ENCODE peak calls at places on chromosomes 12 and 14, in ten cellular contexts. J is heart left ventricle, S is osteocyte, V is GM12865, O is cardiac muscle cell, K is HCT116, F is uterus, Z is nephron progenitor cell, T is suprapubic skin, R is lower leg skin. A is an unnamed sample.
A peak's percentile ranks its signal among the peaks of the same experiment; 100 is the strongest.

GRCh38 chr12:124326899-124327298 is 32.0 kb downstream of the RFLNA start:
- DNase-seq in O (no peak), Z (no peak), T (no peak), S (no peak), F (peak; percentile 50), V (no peak), J (no peak), R (no peak), K (no peak), A (no peak)

GRCh38 chr12:67981236-67982164 is 7.7 kb upstream of the IFNG-AS1 start:
- DNase-seq in O (peak; percentile 50), F (no peak), K (peak; percentile 81), S (no peak), Z (no peak), T (no peak), R (no peak), V (no peak), J (no peak), A (no peak)

GRCh38 chr12:67651380-67651695 is 2.8 kb downstream of the DYRK2 start:
- DNase-seq in F (no peak), S (no peak), Z (no peak), V (peak; percentile 50), R (no peak), J (no peak), T (no peak), K (no peak), O (peak; percentile 58), A (no peak)

GRCh38 chr12:68106160-68106559 is 53.4 kb downstream of the IFNG start:
- DNase-seq in S (no peak), O (peak; percentile 39), Z (no peak), V (no peak), F (no peak), K (peak; percentile 6), R (no peak), J (no peak), T (no peak), A (no peak)

GRCh38 chr12:112574896-112575558 is 156.3 kb downstream of the PTPN11 start:
- DNase-seq in J (no peak), F (no peak), S (no peak), Z (peak; percentile 44), V (no peak), R (no peak), T (no peak), O (no peak), K (no peak), A (no peak)

GRCh38 chr12:7354521-7354920 is 50.6 kb downstream of the ACSM4 start:
- DNase-seq in J (no peak), R (no peak), F (no peak), S (no peak), V (no peak), K (no peak), T (no peak), O (no peak), Z (no peak), A (no peak)

GRCh38 chr12:123713398-123714301 is 1.5 kb downstream of the ATP6V0A2 start:
- DNase-seq in J (no peak), K (no peak), F (no peak), O (peak; percentile 12), R (no peak), T (no peak), S (no peak), V (peak; percentile 21), Z (no peak), A (no peak)

GRCh38 chr14:89237923-89238529 is 179.0 kb downstream of the FOXN3 start:
- DNase-seq in O (peak; percentile 41), Z (no peak), K (no peak), T (no peak), V (no peak), R (no peak), S (no peak), F (no peak), J (no peak), A (no peak)

GRCh38 chr14:39175445-39176262 is 600 bp downstream of the PNN start:
- DNase-seq in Z (peak; percentile 63), O (peak; percentile 44), V (peak; percentile 70), F (no peak), R (no peak), K (no peak), J (peak; percentile 73), S (no peak), T (no peak), A (peak; percentile 63)

GRCh38 chr14:95318870-95319311 is 817 bp downstream of the CLMN start:
- DNase-seq in T (no peak), O (no peak), K (no peak), S (no peak), R (no peak), J (no peak), V (no peak), F (no peak), Z (no peak), A (no peak)

GRCh38 chr14:57559561-57559960 is 65.9 kb upstream of the CCDC198 start:
- DNase-seq in F (no peak), T (no peak), Z (peak; percentile 7), V (no peak), R (no peak), K (no peak), J (no peak), O (no peak), S (no peak), A (no peak)

GRCh38 chr14:75549169-75549568 is 26.9 kb downstream of the BATF start:
- DNase-seq in S (no peak), J (no peak), T (no peak), Z (no peak), R (no peak), O (no peak), V (peak; percentile 74), F (no peak), K (no peak), A (no peak)

GRCh38 chr12:125129592-125130255 is 64.5 kb downstream of the AACS start:
- DNase-seq in R (no peak), K (no peak), J (no peak), V (no peak), Z (no peak), F (no peak), O (no peak), S (peak; percentile 69), T (no peak), A (no peak)

GRCh38 chr12:52307836-52308806 is 13.1 kb downstream of the KRT83 start:
- DNase-seq in V (no peak), K (peak; percentile 24), S (no peak), Z (peak; percentile 87), J (no peak), T (peak; percentile 74), R (peak; percentile 94), F (peak; percentile 20), O (peak; percentile 41), A (peak; percentile 71)
- TF ChIP-seq CTCF in V (no peak), K (peak; percentile 14), S (peak; percentile 32), Z (peak; percentile 32), J (no peak), T (peak; percentile 12), R (no peak), F (no peak), O (peak; percentile 14), A (peak; percentile 32)

GRCh38 chr12:57090924-57091632 is 2.2 kb downstream of the NAB2 start:
- DNase-seq in O (no peak), R (no peak), V (no peak), K (no peak), J (no peak), F (no peak), S (no peak), T (peak; percentile 67), Z (no peak), A (no peak)
- TF ChIP-seq CTCF in O (no peak), R (no peak), V (no peak), K (no peak), J (no peak), F (no peak), S (no peak), T (no peak), Z (no peak), A (no peak)

GRCh38 chr14:36520601-36521525 is 831 bp upstream of the NKX2-1 start:
- DNase-seq in J (no peak), R (no peak), O (peak; percentile 19), Z (peak; percentile 75), S (peak; percentile 83), T (no peak), F (no peak), V (no peak), K (peak; percentile 7), A (peak; percentile 71)
- TF ChIP-seq CTCF in J (no peak), R (no peak), O (peak; percentile 33), Z (peak; percentile 33), S (peak; percentile 32), T (no peak), F (no peak), V (no peak), K (peak; percentile 60), A (no peak)

GRCh38 chr14:61607570-61608244 is 87.6 kb upstream of the HIF1A start:
- DNase-seq in K (no peak), J (no peak), O (no peak), F (no peak), Z (no peak), V (peak; percentile 16), R (no peak), S (no peak), T (no peak), A (peak; percentile 15)
- TF ChIP-seq CTCF in K (no peak), J (no peak), O (no peak), F (no peak), Z (peak; percentile 9), V (peak; percentile 4), R (no peak), S (no peak), T (no peak), A (no peak)

A was measured in endothelial cell.